ENCODE peak calls at places on chromosomes 5 and 9, in seven cellular contexts. E, P, A, N, M, V and Z are unnamed samples.

GRCh38 chr9:89880161-89880560 is 275.3 kb downstream of the GADD45G start:
- DNase-seq in E (no peak), N (no peak), V (peak), M (no peak), A (no peak), P (peak), Z (no peak)

GRCh38 chr5:92364986-92365550 is 982.0 kb upstream of the ARRDC3 start:
- DNase-seq in V (no peak), E (no peak), N (peak), M (no peak), A (peak), P (no peak), Z (no peak)

GRCh38 chr9:86754581-86754980 is 192.7 kb downstream of the GAS1 start:
- DNase-seq in A (no peak), M (no peak), V (no peak), E (no peak), N (no peak), P (no peak), Z (no peak)

GRCh38 chr5:172444626-172445365 is 9.5 kb downstream of the SH3PXD2B start:
- DNase-seq in M (no peak), E (no peak), V (no peak), P (no peak), N (no peak), A (no peak), Z (no peak)

GRCh38 chr9:82584349-82584846 is 478.5 kb downstream of the RASEF start:
- DNase-seq in V (no peak), N (peak), A (peak), E (peak), P (no peak), M (no peak), Z (no peak)

GRCh38 chr5:116272281-116272941 is 187.6 kb downstream of the COMMD10 start:
- DNase-seq in E (peak), M (no peak), V (no peak), A (peak), P (no peak), N (peak), Z (no peak)

GRCh38 chr5:176631383-176631970 is 1.0 kb downstream of the EIF4E1B start:
- DNase-seq in N (no peak), V (no peak), E (no peak), M (no peak), P (no peak), A (no peak), Z (no peak)

GRCh38 chr9:1709347-1709746 is 305.8 kb upstream of the SMARCA2 start:
- DNase-seq in P (no peak), V (no peak), M (peak), N (no peak), E (peak), A (no peak), Z (no peak)

GRCh38 chr5:43288269-43288831 is 24.9 kb downstream of the HMGCS1 start:
- DNase-seq in E (no peak), M (no peak), P (no peak), N (no peak), A (no peak), V (no peak), Z (no peak)

GRCh38 chr9:19148170-19148569 is 20.9 kb upstream of the PLIN2 start:
- DNase-seq in N (no peak), E (no peak), P (no peak), A (no peak), M (no peak), V (no peak), Z (no peak)

GRCh38 chr5:96868603-96869371 is 7.5 kb upstream of the ERAP2 start:
- DNase-seq in E (peak), V (no peak), N (peak), A (peak), M (peak), P (no peak), Z (peak)

GRCh38 chr5:14942212-14942611 is 70.6 kb upstream of the ANKH start:
- DNase-seq in A (no peak), V (no peak), N (no peak), E (no peak), M (no peak), P (no peak), Z (no peak)

GRCh38 chr5:170131235-170131634 is 25.5 kb downstream of the FOXI1 start:
- DNase-seq in E (no peak), M (no peak), A (no peak), V (no peak), N (no peak), P (peak), Z (no peak)

GRCh38 chr9:14205463-14205862 is 108.5 kb downstream of the NFIB start:
- DNase-seq in V (no peak), N (peak), A (peak), E (no peak), M (no peak), P (no peak), Z (no peak)

GRCh38 chr5:71748360-71748759 is 29.3 kb downstream of the CARTPT start:
- DNase-seq in M (no peak), A (no peak), N (no peak), E (no peak), P (no peak), V (no peak), Z (no peak)

GRCh38 chr9:70192707-70193106 is 66.1 kb upstream of the SMC5 start:
- DNase-seq in N (no peak), E (no peak), A (no peak), V (no peak), M (peak), P (no peak), Z (no peak)

GRCh38 chr9:37839491-37840461 is 39.2 kb downstream of the DCAF10 start:
- DNase-seq in P (no peak), N (no peak), V (no peak), M (no peak), E (no peak), A (peak), Z (no peak)

GRCh38 chr5:7208911-7209310 is 187.0 kb upstream of the ADCY2 start:
- DNase-seq in M (no peak), A (no peak), N (no peak), E (no peak), V (no peak), P (no peak), Z (no peak)

GRCh38 chr9:87640385-87640795 is 85.5 kb upstream of the CTSL start:
- DNase-seq in N (no peak), A (peak), M (no peak), V (no peak), P (no peak), E (no peak), Z (no peak)

GRCh38 chr5:132267931-132268501 is 10.5 kb downstream of the PDLIM4 start:
- DNase-seq in V (peak), A (no peak), M (no peak), P (peak), N (no peak), E (no peak), Z (no peak)

GRCh38 chr9:128360826-128361225 is 10.3 kb upstream of the URM1 start:
- DNase-seq in A (no peak), N (no peak), V (no peak), P (no peak), E (no peak), M (no peak), Z (no peak)

GRCh38 chr9:128362774-128363173 is 8.4 kb upstream of the URM1 start:
- DNase-seq in E (no peak), M (no peak), A (no peak), V (no peak), N (no peak), P (no peak), Z (no peak)

GRCh38 chr9:128361981-128362646 is 9.1 kb upstream of the URM1 start:
- DNase-seq in E (peak), P (peak), V (peak), A (peak), N (peak), M (peak), Z (peak)

GRCh38 chr9:128358861-128359260 is 12.3 kb upstream of the URM1 start:
- DNase-seq in A (no peak), M (no peak), E (no peak), N (no peak), P (no peak), V (no peak), Z (no peak)

GRCh38 chr9:128361296-128361980 is 9.7 kb upstream of the URM1 start:
- DNase-seq in V (no peak), E (no peak), M (peak), A (no peak), N (no peak), P (no peak), Z (no peak)
- H3K4me2 ChIP-seq in V (no peak), E (no peak), M (peak), A (peak), N (peak), P (peak), Z (no peak)

DNA sequence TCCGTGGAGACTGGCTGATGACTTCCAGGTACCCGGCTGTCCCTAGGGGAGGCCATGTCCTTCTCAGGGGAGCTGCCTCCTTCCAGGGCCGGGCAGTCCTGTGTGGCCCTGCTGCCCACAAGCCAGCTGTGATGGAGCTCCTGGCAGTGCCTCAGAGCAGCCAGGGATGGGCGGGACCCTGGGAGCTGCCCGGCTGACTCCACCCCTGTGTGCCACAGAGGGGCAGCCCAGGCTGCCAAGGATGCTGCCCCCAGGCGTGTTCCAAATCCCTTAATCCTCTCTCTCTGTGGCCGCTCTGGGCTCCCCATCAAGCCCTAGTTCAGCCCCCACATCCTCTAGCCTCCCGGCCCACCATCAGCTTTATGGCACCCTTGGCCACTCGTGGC is 7.0 kb upstream of the SCGB3A1 start:
- DNase-seq in A (no peak), N (no peak), E (no peak), M (no peak), V (peak), P (no peak), Z (no peak)
- H2BK120ac ChIP-seq in A (no peak), N (no peak), E (no peak), M (no peak), V (no peak), P (no peak), Z (no peak)

GRCh38 chr5:50702615-50703325 is 36.3 kb downstream of the PARP8 start:
- DNase-seq in E (no peak), V (no peak), A (no peak), M (no peak), P (no peak), N (no peak), Z (no peak)
- H2BK5ac ChIP-seq in E (no peak), V (no peak), A (no peak), M (no peak), P (no peak), N (no peak), Z (no peak)

GRCh38 chr9:134494905-134495304 is 146.7 kb upstream of the COL5A1 start:
- DNase-seq in P (no peak), E (no peak), A (no peak), N (no peak), M (no peak), V (no peak), Z (no peak)
- H3K4me2 ChIP-seq in P (no peak), E (no peak), A (no peak), N (no peak), M (no peak), V (no peak), Z (no peak)

DNA sequence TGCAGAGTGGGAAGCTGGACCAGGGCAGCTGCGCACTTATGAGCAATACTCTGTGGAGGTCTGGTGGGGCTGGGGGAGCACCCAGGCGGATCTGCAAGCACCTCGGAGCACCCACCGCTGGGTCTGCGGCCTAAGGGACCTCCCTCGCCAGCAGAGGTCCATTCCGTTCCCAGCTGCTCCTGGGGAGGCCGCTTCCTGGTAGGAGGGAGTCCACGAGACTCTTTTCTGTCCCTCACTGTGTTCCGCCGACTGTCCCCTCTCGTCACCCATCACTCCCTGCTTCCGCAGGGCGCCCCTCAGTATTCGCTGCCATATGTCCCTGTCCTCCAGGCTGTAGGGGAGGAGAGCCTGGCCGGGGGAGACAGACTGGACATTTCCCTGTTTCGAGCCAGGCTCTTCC is 45.5 kb downstream of the NDST1 start:
- DNase-seq in V (no peak), N (no peak), A (no peak), M (no peak), P (no peak), E (no peak), Z (no peak)
- H2BK120ac ChIP-seq in V (no peak), N (no peak), A (no peak), M (no peak), P (no peak), E (no peak), Z (no peak)

DNA sequence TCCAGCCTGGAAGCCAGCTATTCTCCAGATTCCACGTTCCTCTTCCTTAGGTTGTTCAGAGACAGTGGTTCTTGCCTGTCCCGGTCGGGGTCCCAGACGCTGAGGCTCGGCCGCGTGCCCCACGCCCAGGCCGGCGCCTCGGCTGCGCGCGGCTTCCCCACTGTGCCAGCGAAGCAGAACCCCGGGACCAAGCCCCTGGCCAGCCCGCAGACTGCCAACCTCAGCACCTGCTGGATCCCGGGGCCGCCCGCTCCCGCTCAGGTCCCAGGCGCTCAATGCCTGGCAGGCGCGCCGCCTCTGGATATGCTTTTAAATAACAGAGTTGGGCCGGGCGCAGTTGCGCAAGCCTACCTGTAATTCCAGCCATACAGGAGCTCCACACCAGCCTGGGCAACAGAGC is 195.5 kb downstream of the MAN2A1 start:
- DNase-seq in A (no peak), E (no peak), P (no peak), N (no peak), M (no peak), V (no peak), Z (no peak)
- H2BK5ac ChIP-seq in A (no peak), E (no peak), P (no peak), N (no peak), M (no peak), V (no peak), Z (no peak)

GRCh38 chr5:77211691-77212047 is 1.2 kb downstream of the PDE8B start:
- DNase-seq in N (no peak), P (no peak), E (no peak), M (no peak), A (no peak), V (no peak), Z (no peak)
- H3K4me2 ChIP-seq in N (no peak), P (peak), E (no peak), M (peak), A (no peak), V (peak), Z (peak)